ENCODE peak calls at places on chromosome X, in six cellular contexts. One of them, this sample, is unnamed.

GRCh38 chrX:13699183-13699826 is 10.4 kb downstream of the RAB9A start:
- DNase-seq in ACHN: no peak
- DNase-seq in AG10803: no peak
- DNase-seq in nucleus accumbens: no peak
- DNase-seq in AG20443: peak
- DNase-seq in EL: peak
- DNase-seq in this sample: no peak

GRCh38 chrX:27796640-27797257 is 11.0 kb upstream of the MAGEB10 start:
- DNase-seq in ACHN: no peak
- DNase-seq in AG10803: no peak
- DNase-seq in nucleus accumbens: no peak
- DNase-seq in AG20443: no peak
- DNase-seq in EL: no peak
- DNase-seq in this sample: no peak

GRCh38 chrX:2283111-2283847 is 217.5 kb downstream of the DHRSX start:
- DNase-seq in ACHN: no peak
- DNase-seq in AG10803: no peak
- DNase-seq in nucleus accumbens: no peak
- DNase-seq in AG20443: no peak
- DNase-seq in EL: no peak
- DNase-seq in this sample: no peak

GRCh38 chrX:107559506-107559905 is 68.8 kb upstream of the PRPS1 start:
- DNase-seq in ACHN: peak
- DNase-seq in AG10803: no peak
- DNase-seq in nucleus accumbens: no peak
- DNase-seq in AG20443: no peak
- DNase-seq in EL: peak
- DNase-seq in this sample: no peak

GRCh38 chrX:115940888-115941332 is 229.6 kb upstream of the AGTR2 start:
- DNase-seq in ACHN: peak
- DNase-seq in AG10803: peak
- DNase-seq in nucleus accumbens: peak
- DNase-seq in AG20443: no peak
- DNase-seq in EL: no peak
- DNase-seq in this sample: no peak

GRCh38 chrX:129749069-129749468 is 10.3 kb downstream of the XPNPEP2 start:
- DNase-seq in ACHN: no peak
- DNase-seq in AG10803: no peak
- DNase-seq in nucleus accumbens: no peak
- DNase-seq in AG20443: no peak
- DNase-seq in EL: no peak
- DNase-seq in this sample: no peak

GRCh38 chrX:119686087-119686639 is 6.8 kb downstream of the SEPTIN6 start:
- DNase-seq in ACHN: no peak
- DNase-seq in AG10803: peak
- DNase-seq in nucleus accumbens: no peak
- DNase-seq in AG20443: peak
- DNase-seq in EL: peak
- DNase-seq in this sample: no peak

GRCh38 chrX:104488811-104489210 is 77.2 kb upstream of the IL1RAPL2 start:
- DNase-seq in ACHN: no peak
- DNase-seq in AG10803: no peak
- DNase-seq in nucleus accumbens: no peak
- DNase-seq in AG20443: no peak
- DNase-seq in EL: no peak
- DNase-seq in this sample: no peak

GRCh38 chrX:46262299-46262698 is 282.9 kb downstream of the ZNF674 start:
- DNase-seq in ACHN: no peak
- DNase-seq in AG10803: no peak
- DNase-seq in nucleus accumbens: no peak
- DNase-seq in AG20443: no peak
- DNase-seq in EL: no peak
- DNase-seq in this sample: no peak

GRCh38 chrX:115690554-115691216 is 129.7 kb downstream of the PLS3 start:
- DNase-seq in ACHN: peak
- DNase-seq in AG10803: peak
- DNase-seq in nucleus accumbens: peak
- DNase-seq in AG20443: peak
- DNase-seq in EL: peak
- DNase-seq in this sample: peak

This sample was measured in HFFc6.